ENCODE peak calls at places on chromosomes 4 and X, in four cellular contexts. O is kidney epithelial cell, C is lower lobe of right lung, R is kidney. L is an unnamed sample.

GRCh38 chrX:85994787-85995186 is 52.6 kb downstream of the CHM start:
- DNase-seq in O (no peak), C (no peak), R (no peak), L (no peak)

GRCh38 chrX:20530319-20530979 is 263.7 kb upstream of the RPS6KA3 start:
- DNase-seq in O (no peak), C (no peak), R (no peak), L (no peak)

GRCh38 chr4:127622923-127623754 is 9.6 kb upstream of the INTU start:
- DNase-seq in O (no peak), C (peak), R (peak), L (no peak)

GRCh38 chrX:40107291-40108083 is 9.7 kb upstream of the BCOR start:
- DNase-seq in O (no peak), C (peak), R (peak), L (no peak)

GRCh38 chr4:10926025-10926424 is 241.5 kb upstream of the CLNK start:
- DNase-seq in O (peak), C (no peak), R (no peak), L (no peak)

GRCh38 chr4:17544205-17544604 is 29.2 kb downstream of the CLRN2 start:
- DNase-seq in O (no peak), C (no peak), R (no peak), L (no peak)

GRCh38 chrX:71492086-71493065 is 40.5 kb upstream of the OGT start:
- DNase-seq in O (no peak), C (peak), R (peak), L (no peak)

GRCh38 chrX:70525733-70526132 is 81.1 kb downstream of the DLG3 start:
- DNase-seq in O (no peak), C (peak), R (no peak), L (no peak)

GRCh38 chrX:138034136-138034535 is 468.2 kb downstream of the ZIC3 start:
- DNase-seq in O (no peak), C (no peak), R (no peak), L (no peak)

DNA sequence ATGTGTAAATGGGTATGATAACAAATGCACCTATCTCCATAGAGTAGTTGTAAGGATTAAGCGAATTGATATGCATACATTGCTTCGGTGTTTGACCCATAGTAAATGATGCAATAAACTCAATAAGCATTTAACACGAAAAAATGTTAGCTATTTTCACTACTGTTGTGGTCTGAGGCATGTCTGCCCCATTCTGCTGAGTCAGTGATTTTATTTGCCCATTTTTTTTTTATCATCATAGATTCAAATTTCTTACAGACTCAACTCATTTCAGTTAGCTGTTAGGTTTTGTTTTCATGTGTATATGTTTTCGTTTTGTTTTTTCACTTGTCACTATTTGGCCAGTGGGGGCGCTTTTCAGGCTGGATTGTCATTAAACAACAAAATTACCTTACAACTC is 27.8 kb upstream of the ARHGEF9 start:
- DNase-seq in O (no peak), C (no peak), R (no peak), L (no peak)
- TF ChIP-seq CTCF in O (no peak), C (no peak), R (no peak), L (no peak)

GRCh38 chr4:57102050-57102564 is 8.1 kb downstream of the IGFBP7 start:
- DNase-seq in O (peak), C (no peak), R (peak), L (no peak)
- H3K4me3 ChIP-seq in O (no peak), C (no peak), R (no peak), L (no peak)

GRCh38 chr4:165945991-165946390 is 73.0 kb downstream of the TLL1 start:
- DNase-seq in O (no peak), C (no peak), R (no peak), L (no peak)

GRCh38 chr4:165947019-165947418 is 74.0 kb downstream of the TLL1 start:
- DNase-seq in O (no peak), C (no peak), R (no peak), L (no peak)

GRCh38 chr4:165944900-165945299 is 71.9 kb downstream of the TLL1 start:
- DNase-seq in O (no peak), C (no peak), R (no peak), L (no peak)
- TF ChIP-seq CTCF in O (no peak), C (no peak), R (no peak), L (no peak)

DNA sequence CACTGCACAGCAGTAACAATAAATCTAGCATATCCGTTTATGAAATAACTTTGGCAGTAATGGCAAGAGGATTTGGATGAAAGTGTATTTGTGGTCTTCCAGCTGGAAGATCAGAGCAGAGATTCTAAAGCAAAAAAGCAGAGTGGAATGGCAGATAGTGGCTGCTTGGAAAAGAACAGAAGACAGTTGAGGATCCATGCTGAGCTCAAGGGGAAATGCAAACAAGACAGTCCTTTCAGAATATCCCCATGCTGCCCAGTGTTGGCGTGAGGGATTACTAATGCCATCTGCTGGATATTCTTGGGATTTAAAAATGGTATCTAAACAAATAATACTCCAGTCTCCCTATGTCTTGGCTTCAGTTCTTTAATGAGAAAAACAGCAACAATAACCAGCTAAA is 629.1 kb upstream of the ATOH1 start:
- DNase-seq in O (peak), C (no peak), R (no peak), L (no peak)
- H3K4me3 ChIP-seq in O (no peak), C (no peak), R (no peak), L (no peak)

GRCh38 chr4:83282049-83282535 is 2.5 kb downstream of the COQ2 start:
- DNase-seq in O (peak), C (no peak), R (no peak), L (no peak)

GRCh38 chr4:83281326-83281725 is 3.3 kb downstream of the COQ2 start:
- DNase-seq in O (no peak), C (no peak), R (no peak), L (no peak)

GRCh38 chr4:83285022-83285387 is 407 bp upstream of the COQ2 start:
- DNase-seq in O (peak), C (no peak), R (no peak), L (no peak)

GRCh38 chr4:83284161-83285021 is at the start of gene COQ2:
- DNase-seq in O (peak), C (peak), R (peak), L (peak)
- TF ChIP-seq CTCF in O (no peak), C (peak), R (peak), L (no peak)

GRCh38 chr4:167101035-167101434 is 133.3 kb downstream of the SPOCK3 start:
- DNase-seq in O (no peak), C (no peak), R (no peak), L (no peak)
- H3K4me3 ChIP-seq in O (no peak), C (no peak), R (no peak), L (no peak)

DNA sequence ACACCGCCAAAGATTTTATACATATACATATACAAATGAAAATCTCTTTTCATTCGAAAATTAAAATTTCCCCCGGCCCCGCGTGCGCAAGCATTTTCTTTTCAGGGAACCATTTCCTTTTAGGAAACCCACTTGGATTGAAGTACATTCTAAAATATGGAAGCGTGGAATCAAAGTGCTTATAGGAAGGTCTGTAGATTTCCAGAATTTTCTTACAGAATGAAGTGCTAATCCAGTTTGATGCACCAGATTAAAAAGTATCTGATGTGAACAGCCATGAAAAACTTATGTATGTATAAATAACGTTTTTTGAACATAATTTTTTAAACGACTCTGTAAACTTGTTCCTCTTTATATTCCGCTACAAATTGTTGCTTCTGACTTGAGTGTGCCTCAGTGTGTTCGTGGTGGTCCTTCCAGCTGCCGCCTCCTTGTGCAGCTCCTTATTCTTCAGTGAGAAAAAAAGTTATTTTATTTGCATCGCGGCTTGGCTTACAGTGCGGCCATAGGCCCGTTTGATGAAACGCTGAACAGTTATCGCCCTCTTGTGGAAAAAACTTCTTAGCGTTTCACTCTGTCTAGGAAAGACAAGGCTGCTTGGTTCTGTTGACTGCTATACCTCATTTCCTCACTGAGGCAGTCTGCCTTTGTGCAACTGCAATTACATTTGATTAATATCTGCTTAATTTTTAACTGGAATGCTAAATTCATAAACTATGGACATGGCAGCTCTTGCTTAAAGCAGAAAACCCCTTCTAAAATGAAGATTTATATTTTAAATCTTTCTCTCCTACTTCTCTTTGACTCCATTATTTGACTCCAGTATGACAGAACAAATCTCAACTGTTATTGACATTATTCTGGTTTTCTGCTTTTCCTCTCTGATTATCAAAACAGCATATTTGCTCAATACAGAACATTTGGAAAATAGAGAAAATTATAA is 4.7 kb upstream of the NKX6-1 start:
- DNase-seq in O (peak), C (no peak), R (no peak), L (no peak)
- TF ChIP-seq CTCF in O (peak), C (peak), R (peak), L (peak)

GRCh38 chr4:118762146-118762545 is 73.8 kb downstream of the SEC24D start:
- DNase-seq in O (no peak), C (no peak), R (no peak), L (no peak)
- H3K4me3 ChIP-seq in O (no peak), C (no peak), R (no peak), L (no peak)

DNA sequence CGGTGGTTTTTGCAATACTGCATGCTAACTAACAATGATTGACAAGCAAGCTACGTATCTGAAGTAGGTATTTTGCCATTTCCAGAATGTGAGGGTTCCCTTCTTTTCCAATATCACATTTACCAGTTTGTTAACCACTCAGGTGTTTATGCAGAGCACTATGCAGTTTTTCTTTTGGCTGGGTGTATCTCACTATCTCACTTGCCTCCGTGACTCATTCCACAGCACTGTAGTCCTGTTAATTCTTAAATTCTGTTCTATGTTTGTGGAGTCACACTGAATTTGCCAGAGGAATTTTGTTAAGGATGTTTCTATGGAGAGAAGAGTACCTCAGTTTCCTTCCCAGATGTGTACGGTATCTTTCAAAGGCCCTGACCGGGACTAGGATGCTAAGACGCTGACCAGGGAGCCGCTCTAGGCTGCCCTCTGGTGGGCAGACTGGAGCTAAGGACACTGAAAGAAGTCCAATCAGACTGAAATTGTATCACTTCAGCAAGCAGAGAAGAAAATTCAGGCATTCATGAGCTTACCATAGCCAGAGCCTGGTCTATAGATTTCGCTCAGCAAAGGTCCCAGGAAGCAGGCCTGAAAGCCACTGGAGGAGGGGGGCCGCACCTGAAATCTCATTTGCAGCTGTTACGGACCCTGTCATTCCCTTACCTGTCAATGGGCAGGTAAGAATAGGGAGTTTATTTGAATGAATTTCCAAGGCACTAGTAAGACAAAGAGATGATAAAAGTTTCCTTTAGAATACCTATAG is 388.4 kb upstream of the SPOCK3 start:
- DNase-seq in O (no peak), C (no peak), R (no peak), L (no peak)
- TF ChIP-seq CTCF in O (peak), C (peak), R (peak), L (peak)

GRCh38 chrX:134601240-134601639 is 57.0 kb downstream of the PLAC1 start:
- DNase-seq in O (no peak), C (no peak), R (no peak), L (no peak)
- H3K4me3 ChIP-seq in O (no peak), C (no peak), R (no peak), L (no peak)